ENCODE peak calls at places on chromosomes 16 and 17, in ten cellular contexts. One of them, this sample, is unnamed.

GRCh38 chr17:14922421-14922820 is 342.7 kb downstream of the PMP22 start:
- DNase-seq in heart left ventricle: no peak
- DNase-seq in bronchial epithelial cell: no peak
- DNase-seq in neural progenitor cell: no peak
- DNase-seq in lung: no peak
- DNase-seq in aorta: no peak
- DNase-seq in CD4-positive, alpha-beta T cell: no peak
- DNase-seq in pancreas: no peak
- DNase-seq in cardiac muscle cell: peak; percentile 42
- DNase-seq in HepG2: no peak
- DNase-seq in this sample: no peak

GRCh38 chr16:1426734-1427451 is 4.0 kb upstream of the PERCC1 start:
- DNase-seq in pancreas: peak; percentile 62
- DNase-seq in neural progenitor cell: no peak
- DNase-seq in bronchial epithelial cell: no peak
- DNase-seq in HepG2: no peak
- DNase-seq in cardiac muscle cell: no peak
- DNase-seq in aorta: no peak
- DNase-seq in CD4-positive, alpha-beta T cell: no peak
- DNase-seq in lung: no peak
- DNase-seq in heart left ventricle: no peak
- DNase-seq in this sample: no peak

GRCh38 chr16:31177136-31177535 is 2.8 kb upstream of the FUS start:
- DNase-seq in neural progenitor cell: no peak
- DNase-seq in aorta: no peak
- DNase-seq in CD4-positive, alpha-beta T cell: peak; percentile 29
- DNase-seq in heart left ventricle: no peak
- DNase-seq in bronchial epithelial cell: peak; percentile 64
- DNase-seq in lung: peak; percentile 78
- DNase-seq in cardiac muscle cell: no peak
- DNase-seq in HepG2: no peak
- DNase-seq in pancreas: no peak
- DNase-seq in this sample: no peak

GRCh38 chr16:3020604-3021448 is 658 bp downstream of the TNFRSF12A start:
- DNase-seq in heart left ventricle: peak; percentile 87
- DNase-seq in cardiac muscle cell: peak; percentile 86
- DNase-seq in CD4-positive, alpha-beta T cell: peak; percentile 78
- DNase-seq in HepG2: peak; percentile 87
- DNase-seq in aorta: peak; percentile 91
- DNase-seq in bronchial epithelial cell: peak; percentile 72
- DNase-seq in neural progenitor cell: peak; percentile 74
- DNase-seq in lung: peak; percentile 88
- DNase-seq in pancreas: peak; percentile 98
- DNase-seq in this sample: peak; percentile 68

GRCh38 chr16:6360641-6361040 is 972.0 kb upstream of the RBFOX1 start:
- DNase-seq in neural progenitor cell: no peak
- DNase-seq in heart left ventricle: no peak
- DNase-seq in cardiac muscle cell: no peak
- DNase-seq in pancreas: no peak
- DNase-seq in HepG2: no peak
- DNase-seq in aorta: no peak
- DNase-seq in CD4-positive, alpha-beta T cell: no peak
- DNase-seq in bronchial epithelial cell: no peak
- DNase-seq in lung: no peak
- DNase-seq in this sample: no peak

GRCh38 chr17:76405607-76405966 is 21.2 kb downstream of the SPHK1 start:
- DNase-seq in aorta: no peak
- DNase-seq in heart left ventricle: no peak
- DNase-seq in HepG2: no peak
- DNase-seq in lung: no peak
- DNase-seq in pancreas: peak; percentile 37
- DNase-seq in cardiac muscle cell: no peak
- DNase-seq in neural progenitor cell: no peak
- DNase-seq in bronchial epithelial cell: no peak
- DNase-seq in CD4-positive, alpha-beta T cell: no peak
- DNase-seq in this sample: no peak

GRCh38 chr16:50669741-50670140 is 11.4 kb downstream of the SNX20 start:
- DNase-seq in aorta: no peak
- DNase-seq in neural progenitor cell: no peak
- DNase-seq in pancreas: no peak
- DNase-seq in heart left ventricle: no peak
- DNase-seq in HepG2: no peak
- DNase-seq in cardiac muscle cell: no peak
- DNase-seq in CD4-positive, alpha-beta T cell: no peak
- DNase-seq in bronchial epithelial cell: no peak
- DNase-seq in lung: no peak
- DNase-seq in this sample: no peak

GRCh38 chr17:28497931-28498330 is 8.2 kb upstream of the FOXN1 start:
- DNase-seq in heart left ventricle: no peak
- DNase-seq in aorta: no peak
- DNase-seq in pancreas: peak; percentile 91
- DNase-seq in CD4-positive, alpha-beta T cell: no peak
- DNase-seq in lung: no peak
- DNase-seq in cardiac muscle cell: no peak
- DNase-seq in bronchial epithelial cell: peak; percentile 59
- DNase-seq in HepG2: no peak
- DNase-seq in neural progenitor cell: no peak
- DNase-seq in this sample: no peak

GRCh38 chr16:72783716-72784320 is 264.1 kb downstream of the ZFHX3 start:
- DNase-seq in CD4-positive, alpha-beta T cell: no peak
- DNase-seq in bronchial epithelial cell: peak; percentile 11
- DNase-seq in lung: no peak
- DNase-seq in aorta: no peak
- DNase-seq in cardiac muscle cell: peak; percentile 29
- DNase-seq in pancreas: no peak
- DNase-seq in neural progenitor cell: no peak
- DNase-seq in heart left ventricle: no peak
- DNase-seq in HepG2: peak; percentile 65
- DNase-seq in this sample: no peak

GRCh38 chr17:79075861-79076406 is 1.3 kb downstream of the ENGASE start:
- DNase-seq in cardiac muscle cell: no peak
- DNase-seq in bronchial epithelial cell: no peak
- DNase-seq in heart left ventricle: no peak
- DNase-seq in neural progenitor cell: no peak
- DNase-seq in HepG2: no peak
- DNase-seq in pancreas: no peak
- DNase-seq in lung: no peak
- DNase-seq in CD4-positive, alpha-beta T cell: no peak
- DNase-seq in aorta: peak; percentile 23
- DNase-seq in this sample: no peak

GRCh38 chr16:55499951-55500350 is 8.9 kb upstream of the LPCAT2 start:
- DNase-seq in pancreas: no peak
- DNase-seq in aorta: peak; percentile 86
- DNase-seq in cardiac muscle cell: peak; percentile 97
- DNase-seq in lung: peak; percentile 26
- DNase-seq in neural progenitor cell: peak; percentile 49
- DNase-seq in heart left ventricle: no peak
- DNase-seq in bronchial epithelial cell: peak; percentile 96
- DNase-seq in CD4-positive, alpha-beta T cell: no peak
- DNase-seq in HepG2: no peak
- DNase-seq in this sample: peak; percentile 96

GRCh38 chr17:2239882-2240430 is 63.6 kb downstream of the SMG6 start:
- DNase-seq in pancreas: no peak
- DNase-seq in neural progenitor cell: no peak
- DNase-seq in HepG2: no peak
- DNase-seq in aorta: peak; percentile 76
- DNase-seq in lung: no peak
- DNase-seq in bronchial epithelial cell: peak; percentile 90
- DNase-seq in CD4-positive, alpha-beta T cell: peak; percentile 28
- DNase-seq in heart left ventricle: peak; percentile 31
- DNase-seq in cardiac muscle cell: peak; percentile 84
- DNase-seq in this sample: peak; percentile 69

GRCh38 chr17:76121932-76122383 is 18.4 kb upstream of the EXOC7 start:
- DNase-seq in bronchial epithelial cell: no peak
- DNase-seq in HepG2: no peak
- DNase-seq in cardiac muscle cell: peak; percentile 46
- DNase-seq in lung: no peak
- DNase-seq in aorta: no peak
- DNase-seq in heart left ventricle: no peak
- DNase-seq in pancreas: peak; percentile 75
- DNase-seq in neural progenitor cell: no peak
- DNase-seq in CD4-positive, alpha-beta T cell: no peak
- DNase-seq in this sample: no peak

GRCh38 chr17:67999291-67999911 is 3.1 kb upstream of the C17orf58 start:
- DNase-seq in neural progenitor cell: no peak
- DNase-seq in bronchial epithelial cell: peak; percentile 79
- DNase-seq in lung: no peak
- DNase-seq in pancreas: no peak
- DNase-seq in cardiac muscle cell: no peak
- DNase-seq in heart left ventricle: no peak
- DNase-seq in aorta: no peak
- DNase-seq in CD4-positive, alpha-beta T cell: no peak
- DNase-seq in HepG2: no peak
- DNase-seq in this sample: no peak

GRCh38 chr17:48646183-48647102 is 20.3 kb upstream of the HOXB9 start:
- DNase-seq in lung: no peak
- DNase-seq in HepG2: no peak
- DNase-seq in cardiac muscle cell: no peak
- DNase-seq in bronchial epithelial cell: no peak
- DNase-seq in pancreas: no peak
- DNase-seq in heart left ventricle: no peak
- DNase-seq in neural progenitor cell: peak; percentile 42
- DNase-seq in CD4-positive, alpha-beta T cell: peak; percentile 16
- DNase-seq in aorta: no peak
- DNase-seq in this sample: no peak

GRCh38 chr17:48647103-48647963 is 21.2 kb upstream of the HOXB9 start:
- DNase-seq in pancreas: no peak
- DNase-seq in bronchial epithelial cell: no peak
- DNase-seq in HepG2: no peak
- DNase-seq in aorta: no peak
- DNase-seq in cardiac muscle cell: no peak
- DNase-seq in heart left ventricle: no peak
- DNase-seq in neural progenitor cell: peak; percentile 45
- DNase-seq in lung: no peak
- DNase-seq in CD4-positive, alpha-beta T cell: no peak
- DNase-seq in this sample: no peak

GRCh38 chr17:48647964-48648245 is 21.7 kb upstream of the HOXB9 start:
- DNase-seq in CD4-positive, alpha-beta T cell: no peak
- DNase-seq in pancreas: no peak
- DNase-seq in aorta: no peak
- DNase-seq in HepG2: no peak
- DNase-seq in lung: no peak
- DNase-seq in heart left ventricle: no peak
- DNase-seq in cardiac muscle cell: no peak
- DNase-seq in neural progenitor cell: no peak
- DNase-seq in bronchial epithelial cell: no peak
- DNase-seq in this sample: no peak

GRCh38 chr17:48645639-48646182 is 19.6 kb upstream of the HOXB9 start:
- DNase-seq in cardiac muscle cell: no peak
- DNase-seq in pancreas: no peak
- DNase-seq in neural progenitor cell: no peak
- DNase-seq in lung: no peak
- DNase-seq in heart left ventricle: no peak
- DNase-seq in HepG2: no peak
- DNase-seq in CD4-positive, alpha-beta T cell: no peak
- DNase-seq in aorta: no peak
- DNase-seq in bronchial epithelial cell: no peak
- DNase-seq in this sample: no peak

GRCh38 chr17:48649741-48650140 is 23.6 kb upstream of the HOXB9 start:
- DNase-seq in bronchial epithelial cell: no peak
- DNase-seq in CD4-positive, alpha-beta T cell: no peak
- DNase-seq in heart left ventricle: no peak
- DNase-seq in aorta: no peak
- DNase-seq in HepG2: no peak
- DNase-seq in lung: no peak
- DNase-seq in cardiac muscle cell: no peak
- DNase-seq in neural progenitor cell: no peak
- DNase-seq in pancreas: no peak
- DNase-seq in this sample: no peak
- H3K27me3 ChIP-seq in bronchial epithelial cell: peaks cover 27% of the 10 kb centered on the region
- H3K27me3 ChIP-seq in CD4-positive, alpha-beta T cell: peaks cover 34% of the 10 kb centered on the region
- H3K27me3 ChIP-seq in heart left ventricle: peaks cover 90% of the 10 kb centered on the region
- H3K27me3 ChIP-seq in aorta: no peaks in the 10 kb centered on the region
- H3K27me3 ChIP-seq in HepG2: peaks cover 8% of the 10 kb centered on the region
- H3K27me3 ChIP-seq in lung: no peaks in the 10 kb centered on the region
- H3K27me3 ChIP-seq in cardiac muscle cell: peaks cover 94% of the 10 kb centered on the region
- H3K27me3 ChIP-seq in neural progenitor cell: peaks cover 100% of the 10 kb centered on the region
- H3K27me3 ChIP-seq in pancreas: no peaks in the 10 kb centered on the region
- H3K27me3 ChIP-seq in this sample: peaks cover 30% of the 10 kb centered on the region

DNA sequence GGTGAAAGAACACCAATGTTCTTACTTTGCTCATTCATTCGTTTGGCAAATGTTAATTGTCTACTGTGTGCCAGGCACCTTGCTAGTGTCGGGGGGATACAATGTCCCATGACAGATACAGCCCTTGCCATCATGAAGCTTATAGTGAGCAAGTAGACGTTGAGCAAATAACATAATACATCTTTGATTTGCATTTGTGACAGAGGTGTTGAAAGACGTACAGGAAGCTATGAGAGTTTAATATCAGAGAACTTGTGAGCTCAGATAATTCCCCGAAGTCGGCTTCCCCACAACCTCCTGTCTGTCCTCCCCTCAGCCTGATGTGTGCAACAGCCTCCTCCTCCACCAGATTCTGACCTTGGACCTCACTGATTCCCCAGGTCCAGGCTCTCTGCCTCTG is 138.0 kb upstream of the SDK2 start:
- DNase-seq in neural progenitor cell: no peak
- DNase-seq in CD4-positive, alpha-beta T cell: no peak
- DNase-seq in pancreas: no peak
- DNase-seq in bronchial epithelial cell: no peak
- DNase-seq in cardiac muscle cell: no peak
- DNase-seq in lung: no peak
- DNase-seq in HepG2: no peak
- DNase-seq in aorta: no peak
- DNase-seq in heart left ventricle: no peak
- DNase-seq in this sample: no peak
- H3K27me3 ChIP-seq in neural progenitor cell: no peaks in the 10 kb centered on the region
- H3K27me3 ChIP-seq in CD4-positive, alpha-beta T cell: no peaks in the 10 kb centered on the region
- H3K27me3 ChIP-seq in pancreas: no peaks in the 10 kb centered on the region
- H3K27me3 ChIP-seq in bronchial epithelial cell: peaks cover 5% of the 10 kb centered on the region
- H3K27me3 ChIP-seq in cardiac muscle cell: no peaks in the 10 kb centered on the region
- H3K27me3 ChIP-seq in lung: no peaks in the 10 kb centered on the region
- H3K27me3 ChIP-seq in HepG2: peaks cover 2% of the 10 kb centered on the region
- H3K27me3 ChIP-seq in aorta: no peaks in the 10 kb centered on the region
- H3K27me3 ChIP-seq in heart left ventricle: no peaks in the 10 kb centered on the region
- H3K27me3 ChIP-seq in this sample: no peaks in the 10 kb centered on the region

DNA sequence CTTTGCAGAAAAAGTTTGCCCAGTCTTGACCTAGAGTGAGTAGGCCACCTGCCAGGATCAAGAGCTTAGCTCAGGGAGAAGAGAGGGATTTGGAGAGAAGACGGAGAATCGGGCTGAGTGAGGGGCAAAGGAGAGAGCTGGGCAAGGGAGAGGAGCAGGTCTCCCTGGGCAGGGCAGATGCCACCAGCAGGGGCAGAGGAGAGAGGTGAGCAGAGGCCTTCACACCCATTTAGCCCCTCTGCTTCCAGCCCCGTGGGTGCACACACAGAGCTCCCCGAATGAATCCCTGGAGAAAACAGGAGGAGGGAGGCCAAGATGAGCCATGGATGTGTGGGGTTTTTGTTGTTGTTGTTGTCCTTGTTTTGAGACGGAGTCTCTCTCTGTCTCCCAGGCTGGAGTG is 29.2 kb downstream of the TBX4 start:
- DNase-seq in pancreas: no peak
- DNase-seq in cardiac muscle cell: no peak
- DNase-seq in neural progenitor cell: no peak
- DNase-seq in HepG2: no peak
- DNase-seq in bronchial epithelial cell: no peak
- DNase-seq in CD4-positive, alpha-beta T cell: no peak
- DNase-seq in aorta: no peak
- DNase-seq in lung: no peak
- DNase-seq in heart left ventricle: no peak
- DNase-seq in this sample: no peak
- H3K27me3 ChIP-seq in pancreas: no peaks in the 10 kb centered on the region
- H3K27me3 ChIP-seq in cardiac muscle cell: no peaks in the 10 kb centered on the region
- H3K27me3 ChIP-seq in neural progenitor cell: no peaks in the 10 kb centered on the region
- H3K27me3 ChIP-seq in HepG2: no peaks in the 10 kb centered on the region
- H3K27me3 ChIP-seq in bronchial epithelial cell: peaks cover 5% of the 10 kb centered on the region
- H3K27me3 ChIP-seq in CD4-positive, alpha-beta T cell: no peaks in the 10 kb centered on the region
- H3K27me3 ChIP-seq in aorta: no peaks in the 10 kb centered on the region
- H3K27me3 ChIP-seq in lung: no peaks in the 10 kb centered on the region
- H3K27me3 ChIP-seq in heart left ventricle: peaks cover 10% of the 10 kb centered on the region
- H3K27me3 ChIP-seq in this sample: no peaks in the 10 kb centered on the region

GRCh38 chr16:88545781-88546180 is 24.4 kb upstream of the ZC3H18 start:
- DNase-seq in lung: no peak
- DNase-seq in CD4-positive, alpha-beta T cell: no peak
- DNase-seq in pancreas: peak; percentile 30
- DNase-seq in aorta: no peak
- DNase-seq in cardiac muscle cell: no peak
- DNase-seq in HepG2: no peak
- DNase-seq in neural progenitor cell: no peak
- DNase-seq in bronchial epithelial cell: no peak
- DNase-seq in heart left ventricle: no peak
- DNase-seq in this sample: no peak
- H3K27me3 ChIP-seq in lung: no peaks in the 10 kb centered on the region
- H3K27me3 ChIP-seq in CD4-positive, alpha-beta T cell: no peaks in the 10 kb centered on the region
- H3K27me3 ChIP-seq in pancreas: no peaks in the 10 kb centered on the region
- H3K27me3 ChIP-seq in aorta: no peaks in the 10 kb centered on the region
- H3K27me3 ChIP-seq in cardiac muscle cell: peaks cover 25% of the 10 kb centered on the region
- H3K27me3 ChIP-seq in HepG2: peaks cover 9% of the 10 kb centered on the region
- H3K27me3 ChIP-seq in neural progenitor cell: peaks cover 37% of the 10 kb centered on the region
- H3K27me3 ChIP-seq in bronchial epithelial cell: peaks cover 5% of the 10 kb centered on the region
- H3K27me3 ChIP-seq in heart left ventricle: peaks cover 29% of the 10 kb centered on the region
- H3K27me3 ChIP-seq in this sample: peaks cover 16% of the 10 kb centered on the region